ENCODE peak calls at places on chromosomes 5 and 9, in four cellular contexts. One of them, this sample, is unnamed.

GRCh38 chr5:159961761-159962160 is 45.5 kb downstream of the ADRA1B start:
- DNase-seq in brain microvascular endothelial cell: no peak
- DNase-seq in coronary artery: no peak
- DNase-seq in HFF-Myc: no peak
- DNase-seq in this sample: no peak

GRCh38 chr9:90970603-90971002 is 169.0 kb downstream of the SYK start:
- DNase-seq in HFF-Myc: no peak
- DNase-seq in coronary artery: no peak
- DNase-seq in brain microvascular endothelial cell: no peak
- DNase-seq in this sample: no peak

GRCh38 chr9:7489018-7489417 is 310.6 kb downstream of the DMAC1 start:
- DNase-seq in HFF-Myc: no peak
- DNase-seq in coronary artery: no peak
- DNase-seq in brain microvascular endothelial cell: no peak
- DNase-seq in this sample: no peak

GRCh38 chr5:159969966-159970365 is 39.0 kb upstream of the TTC1 start:
- DNase-seq in brain microvascular endothelial cell: no peak
- DNase-seq in HFF-Myc: no peak
- DNase-seq in coronary artery: no peak
- DNase-seq in this sample: no peak

GRCh38 chr5:115321309-115321708 is 24.9 kb upstream of the CCDC112 start:
- DNase-seq in coronary artery: no peak
- DNase-seq in HFF-Myc: no peak
- DNase-seq in brain microvascular endothelial cell: peak
- DNase-seq in this sample: no peak

GRCh38 chr5:147208134-147208533 is 26.7 kb upstream of the STK32A start:
- DNase-seq in HFF-Myc: no peak
- DNase-seq in brain microvascular endothelial cell: no peak
- DNase-seq in coronary artery: no peak
- DNase-seq in this sample: no peak

GRCh38 chr5:33048315-33048714 is 337.2 kb downstream of the NPR3 start:
- DNase-seq in brain microvascular endothelial cell: peak
- DNase-seq in HFF-Myc: no peak
- DNase-seq in coronary artery: no peak
- DNase-seq in this sample: no peak

GRCh38 chr5:1224631-1225030 is 550 bp upstream of the SLC6A18 start:
- DNase-seq in HFF-Myc: no peak
- DNase-seq in brain microvascular endothelial cell: no peak
- DNase-seq in coronary artery: no peak
- DNase-seq in this sample: no peak

GRCh38 chr9:104854613-104855012 is 73.3 kb downstream of the ABCA1 start:
- DNase-seq in HFF-Myc: no peak
- DNase-seq in coronary artery: no peak
- DNase-seq in brain microvascular endothelial cell: no peak
- DNase-seq in this sample: no peak

GRCh38 chr5:100595152-100595811 is 60.1 kb downstream of the FAM174A start:
- DNase-seq in coronary artery: no peak
- DNase-seq in HFF-Myc: peak
- DNase-seq in brain microvascular endothelial cell: peak
- DNase-seq in this sample: peak

GRCh38 chr5:14922456-14922855 is 50.9 kb upstream of the ANKH start:
- DNase-seq in brain microvascular endothelial cell: no peak
- DNase-seq in coronary artery: no peak
- DNase-seq in HFF-Myc: no peak
- DNase-seq in this sample: no peak

GRCh38 chr5:144036476-144036875 is 134.0 kb downstream of the YIPF5 start:
- DNase-seq in HFF-Myc: no peak
- DNase-seq in coronary artery: no peak
- DNase-seq in brain microvascular endothelial cell: no peak
- DNase-seq in this sample: no peak

GRCh38 chr9:12798066-12798770 is 23.4 kb downstream of the LURAP1L start:
- DNase-seq in brain microvascular endothelial cell: no peak
- DNase-seq in coronary artery: no peak
- DNase-seq in HFF-Myc: no peak
- DNase-seq in this sample: no peak

GRCh38 chr5:44619875-44620610 is 188.7 kb upstream of the MRPS30 start:
- DNase-seq in brain microvascular endothelial cell: no peak
- DNase-seq in HFF-Myc: no peak
- DNase-seq in coronary artery: no peak
- DNase-seq in this sample: no peak

GRCh38 chr9:21440139-21440538 is at the start of gene IFNA1:
- DNase-seq in brain microvascular endothelial cell: no peak
- DNase-seq in HFF-Myc: no peak
- DNase-seq in coronary artery: no peak
- DNase-seq in this sample: no peak

GRCh38 chr5:145180341-145180740 is 654.8 kb downstream of the PRELID2 start:
- DNase-seq in brain microvascular endothelial cell: no peak
- DNase-seq in HFF-Myc: no peak
- DNase-seq in coronary artery: no peak
- DNase-seq in this sample: no peak

GRCh38 chr5:147635882-147636531 is 126.1 kb upstream of the DPYSL3 start:
- DNase-seq in brain microvascular endothelial cell: no peak
- DNase-seq in HFF-Myc: no peak
- DNase-seq in coronary artery: no peak
- DNase-seq in this sample: no peak

GRCh38 chr5:112668911-112669310 is 68.8 kb upstream of the APC start:
- DNase-seq in HFF-Myc: no peak
- DNase-seq in brain microvascular endothelial cell: no peak
- DNase-seq in coronary artery: no peak
- DNase-seq in this sample: no peak

GRCh38 chr5:73028991-73029540 is 73.2 kb downstream of the FCHO2 start:
- DNase-seq in HFF-Myc: no peak
- DNase-seq in brain microvascular endothelial cell: peak
- DNase-seq in coronary artery: no peak
- DNase-seq in this sample: no peak

GRCh38 chr5:36826694-36827093 is 49.9 kb upstream of the NIPBL start:
- DNase-seq in HFF-Myc: no peak
- DNase-seq in brain microvascular endothelial cell: no peak
- DNase-seq in coronary artery: no peak
- DNase-seq in this sample: no peak

GRCh38 chr5:147734839-147735238 is 47.7 kb downstream of the JAKMIP2 start:
- DNase-seq in coronary artery: no peak
- DNase-seq in brain microvascular endothelial cell: no peak
- DNase-seq in HFF-Myc: no peak
- DNase-seq in this sample: no peak

GRCh38 chr5:63959177-63959982 is 2.9 kb downstream of the HTR1A start:
- DNase-seq in coronary artery: no peak
- DNase-seq in brain microvascular endothelial cell: no peak
- DNase-seq in HFF-Myc: no peak
- DNase-seq in this sample: no peak

GRCh38 chr9:75239176-75239575 is 150.9 kb downstream of the OSTF1 start:
- DNase-seq in coronary artery: no peak
- DNase-seq in HFF-Myc: peak
- DNase-seq in brain microvascular endothelial cell: peak
- DNase-seq in this sample: no peak

DNA sequence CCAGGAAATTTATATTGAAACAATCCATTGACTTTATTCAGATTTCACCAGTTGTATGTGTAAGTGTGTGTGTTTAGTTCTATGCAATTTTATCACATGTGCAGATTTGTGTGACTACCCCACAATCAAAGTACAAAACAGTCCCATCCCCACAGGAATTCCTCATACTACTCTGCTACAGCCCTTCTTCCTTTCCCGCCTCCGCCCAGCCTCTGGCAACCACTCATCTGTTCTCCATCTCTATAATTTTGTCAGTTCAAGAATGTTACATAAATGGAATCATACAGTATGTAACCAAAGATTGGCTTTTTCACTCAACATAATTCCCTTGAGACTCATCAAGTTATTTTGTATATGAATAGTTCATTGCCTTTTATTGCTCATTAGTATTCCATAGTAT is 289.1 kb downstream of the GADD45G start:
- DNase-seq in brain microvascular endothelial cell: no peak
- DNase-seq in HFF-Myc: no peak
- DNase-seq in coronary artery: no peak
- DNase-seq in this sample: no peak
- H3K4me3 ChIP-seq in brain microvascular endothelial cell: no peak
- H3K4me3 ChIP-seq in HFF-Myc: no peak
- H3K4me3 ChIP-seq in coronary artery: no peak
- H3K4me3 ChIP-seq in this sample: no peak

GRCh38 chr9:109046346-109046745 is 33.0 kb upstream of the CTNNAL1 start:
- DNase-seq in coronary artery: no peak
- DNase-seq in brain microvascular endothelial cell: no peak
- DNase-seq in HFF-Myc: no peak
- DNase-seq in this sample: no peak
- H3K4me3 ChIP-seq in coronary artery: no peak
- H3K4me3 ChIP-seq in brain microvascular endothelial cell: no peak
- H3K4me3 ChIP-seq in HFF-Myc: no peak
- H3K4me3 ChIP-seq in this sample: no peak

GRCh38 chr9:127022913-127023665 is 99.3 kb downstream of the ANGPTL2 start:
- DNase-seq in brain microvascular endothelial cell: no peak
- DNase-seq in HFF-Myc: no peak
- DNase-seq in coronary artery: no peak
- DNase-seq in this sample: no peak

GRCh38 chr9:127020036-127020435 is 102.4 kb downstream of the ANGPTL2 start:
- DNase-seq in brain microvascular endothelial cell: no peak
- DNase-seq in HFF-Myc: no peak
- DNase-seq in coronary artery: no peak
- DNase-seq in this sample: no peak

GRCh38 chr9:127018935-127019334 is 103.5 kb downstream of the ANGPTL2 start:
- DNase-seq in brain microvascular endothelial cell: no peak
- DNase-seq in HFF-Myc: no peak
- DNase-seq in coronary artery: no peak
- DNase-seq in this sample: no peak

GRCh38 chr9:127020526-127021078 is 101.8 kb downstream of the ANGPTL2 start:
- DNase-seq in coronary artery: no peak
- DNase-seq in brain microvascular endothelial cell: no peak
- DNase-seq in HFF-Myc: no peak
- DNase-seq in this sample: no peak

GRCh38 chr9:127021664-127022337 is 100.6 kb downstream of the ANGPTL2 start:
- DNase-seq in brain microvascular endothelial cell: peak
- DNase-seq in coronary artery: peak
- DNase-seq in HFF-Myc: peak
- DNase-seq in this sample: no peak
- H3K4me3 ChIP-seq in brain microvascular endothelial cell: no peak
- H3K4me3 ChIP-seq in coronary artery: no peak
- H3K4me3 ChIP-seq in HFF-Myc: no peak
- H3K4me3 ChIP-seq in this sample: no peak

GRCh38 chr9:129962376-129962765 is 80.6 kb downstream of the FNBP1 start:
- DNase-seq in coronary artery: no peak
- DNase-seq in HFF-Myc: no peak
- DNase-seq in brain microvascular endothelial cell: no peak
- DNase-seq in this sample: no peak
- H3K4me3 ChIP-seq in coronary artery: peak
- H3K4me3 ChIP-seq in HFF-Myc: peak
- H3K4me3 ChIP-seq in brain microvascular endothelial cell: peak
- H3K4me3 ChIP-seq in this sample: no peak

GRCh38 chr5:180799194-180799593 is 3.4 kb downstream of the MGAT1 start:
- DNase-seq in coronary artery: no peak
- DNase-seq in HFF-Myc: no peak
- DNase-seq in brain microvascular endothelial cell: no peak
- DNase-seq in this sample: no peak
- H3K4me3 ChIP-seq in coronary artery: no peak
- H3K4me3 ChIP-seq in HFF-Myc: no peak
- H3K4me3 ChIP-seq in brain microvascular endothelial cell: no peak
- H3K4me3 ChIP-seq in this sample: no peak

DNA sequence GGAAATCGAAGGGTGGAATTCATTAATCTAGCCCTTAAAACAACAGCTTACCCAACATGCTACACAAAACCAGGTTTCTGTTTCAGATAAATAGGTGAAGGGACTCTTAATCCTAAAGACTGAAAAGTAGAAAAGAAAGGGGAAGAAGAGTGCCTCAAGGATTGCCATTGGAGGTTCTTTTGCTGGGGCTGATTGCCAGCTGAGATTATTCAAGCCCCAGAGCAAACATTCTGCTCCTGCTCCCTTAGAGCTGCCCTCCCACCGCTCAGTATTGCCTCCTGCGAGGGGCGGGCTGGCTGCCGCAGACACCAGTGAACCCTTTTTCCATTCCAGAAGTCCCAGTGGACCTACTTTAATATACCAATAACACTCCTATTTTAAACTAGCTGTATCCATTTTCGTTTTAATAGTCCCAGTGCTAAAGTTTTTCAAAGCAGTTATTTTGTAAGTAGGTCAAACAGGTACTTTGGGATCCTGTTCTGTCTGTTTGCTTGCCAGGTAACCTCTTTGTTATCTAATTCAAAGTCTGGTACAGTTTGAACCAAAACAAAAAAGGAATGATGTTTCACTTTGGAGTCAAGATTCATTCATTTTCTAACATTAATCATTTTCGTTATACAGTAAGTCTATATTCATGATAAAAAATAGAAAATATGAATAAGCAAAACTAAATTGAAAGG is 38.6 kb downstream of the HMGCS1 start:
- DNase-seq in coronary artery: no peak
- DNase-seq in HFF-Myc: no peak
- DNase-seq in brain microvascular endothelial cell: no peak
- DNase-seq in this sample: no peak
- H3K4me3 ChIP-seq in coronary artery: no peak
- H3K4me3 ChIP-seq in HFF-Myc: no peak
- H3K4me3 ChIP-seq in brain microvascular endothelial cell: no peak
- H3K4me3 ChIP-seq in this sample: no peak